ENCODE peak calls at places on chromosomes 6 and 20, in four cellular contexts. One of them, this sample, is unnamed.

GRCh38 chr6:1404713-1405098 is 15.3 kb downstream of the FOXF2 start:
- DNase-seq in psoas muscle: no peak
- DNase-seq in heart left ventricle: no peak
- DNase-seq in epithelial cell of esophagus: no peak
- DNase-seq in this sample: no peak

GRCh38 chr6:113018351-113019151 is 671.4 kb downstream of the RFPL4B start:
- DNase-seq in epithelial cell of esophagus: peak
- DNase-seq in psoas muscle: no peak
- DNase-seq in heart left ventricle: peak
- DNase-seq in this sample: peak

GRCh38 chr20:46122516-46123481 is 4.7 kb downstream of the CD40 start:
- DNase-seq in epithelial cell of esophagus: no peak
- DNase-seq in heart left ventricle: no peak
- DNase-seq in psoas muscle: no peak
- DNase-seq in this sample: no peak

GRCh38 chr6:37779902-37780628 is 39.5 kb upstream of the ZFAND3 start:
- DNase-seq in psoas muscle: no peak
- DNase-seq in epithelial cell of esophagus: no peak
- DNase-seq in heart left ventricle: no peak
- DNase-seq in this sample: no peak

GRCh38 chr6:148157841-148158240 is 184.8 kb upstream of the SASH1 start:
- DNase-seq in epithelial cell of esophagus: no peak
- DNase-seq in psoas muscle: no peak
- DNase-seq in heart left ventricle: no peak
- DNase-seq in this sample: no peak

GRCh38 chr20:58236612-58237317 is 8.3 kb upstream of the ANKRD60 start:
- DNase-seq in epithelial cell of esophagus: peak
- DNase-seq in heart left ventricle: peak
- DNase-seq in psoas muscle: peak
- DNase-seq in this sample: peak

GRCh38 chr20:56974499-56975250 is 291.8 kb downstream of the BMP7 start:
- DNase-seq in epithelial cell of esophagus: peak
- DNase-seq in heart left ventricle: no peak
- DNase-seq in psoas muscle: no peak
- DNase-seq in this sample: no peak

GRCh38 chr6:167668019-167668753 is 158.5 kb upstream of the AFDN start:
- DNase-seq in psoas muscle: no peak
- DNase-seq in heart left ventricle: no peak
- DNase-seq in epithelial cell of esophagus: no peak
- DNase-seq in this sample: no peak

GRCh38 chr6:18264338-18265098 is at the start of gene DEK:
- DNase-seq in epithelial cell of esophagus: peak
- DNase-seq in heart left ventricle: peak
- DNase-seq in psoas muscle: peak
- DNase-seq in this sample: peak

GRCh38 chr6:43772571-43773049 is 2.6 kb downstream of the VEGFA start:
- DNase-seq in psoas muscle: no peak
- DNase-seq in heart left ventricle: peak
- DNase-seq in epithelial cell of esophagus: no peak
- DNase-seq in this sample: no peak

GRCh38 chr6:112665815-112666214 is 318.7 kb downstream of the RFPL4B start:
- DNase-seq in heart left ventricle: no peak
- DNase-seq in psoas muscle: no peak
- DNase-seq in epithelial cell of esophagus: peak
- DNase-seq in this sample: peak

GRCh38 chr6:3382399-3383279 is 74.2 kb downstream of the SLC22A23 start:
- DNase-seq in epithelial cell of esophagus: peak
- DNase-seq in heart left ventricle: no peak
- DNase-seq in psoas muscle: no peak
- DNase-seq in this sample: peak

GRCh38 chr20:8749986-8750385 is 318.9 kb upstream of the PLCB4 start:
- DNase-seq in psoas muscle: no peak
- DNase-seq in epithelial cell of esophagus: peak
- DNase-seq in heart left ventricle: no peak
- DNase-seq in this sample: no peak

GRCh38 chr6:108684809-108685329 is 124.2 kb downstream of the FOXO3 start:
- DNase-seq in psoas muscle: no peak
- DNase-seq in heart left ventricle: no peak
- DNase-seq in epithelial cell of esophagus: no peak
- DNase-seq in this sample: peak

GRCh38 chr6:36616888-36617521 is 22.8 kb downstream of the SRSF3 start:
- DNase-seq in psoas muscle: peak
- DNase-seq in epithelial cell of esophagus: peak
- DNase-seq in heart left ventricle: no peak
- DNase-seq in this sample: no peak

GRCh38 chr6:140344149-140344913 is 969.9 kb upstream of the CITED2 start:
- DNase-seq in psoas muscle: no peak
- DNase-seq in epithelial cell of esophagus: peak
- DNase-seq in heart left ventricle: no peak
- DNase-seq in this sample: peak

GRCh38 chr6:45923831-45924391 is 91.7 kb downstream of the CLIC5 start:
- DNase-seq in heart left ventricle: no peak
- DNase-seq in psoas muscle: no peak
- DNase-seq in epithelial cell of esophagus: peak
- DNase-seq in this sample: no peak

GRCh38 chr6:167474725-167475124 is 149.8 kb downstream of the TTLL2 start:
- DNase-seq in epithelial cell of esophagus: no peak
- DNase-seq in psoas muscle: no peak
- DNase-seq in heart left ventricle: no peak
- DNase-seq in this sample: no peak

GRCh38 chr20:48716086-48716485 is 111.7 kb downstream of the PREX1 start:
- DNase-seq in epithelial cell of esophagus: no peak
- DNase-seq in heart left ventricle: no peak
- DNase-seq in psoas muscle: no peak
- DNase-seq in this sample: no peak

GRCh38 chr6:170306324-170307079 is at the start of gene FAM120B:
- DNase-seq in psoas muscle: peak
- DNase-seq in epithelial cell of esophagus: peak
- DNase-seq in heart left ventricle: peak
- DNase-seq in this sample: peak

GRCh38 chr20:53737404-53738038 is 143.9 kb upstream of the ZNF217 start:
- DNase-seq in epithelial cell of esophagus: peak
- DNase-seq in psoas muscle: no peak
- DNase-seq in heart left ventricle: no peak
- DNase-seq in this sample: no peak

GRCh38 chr6:73566954-73567591 is 46.2 kb upstream of the EEF1A1 start:
- DNase-seq in psoas muscle: peak
- DNase-seq in heart left ventricle: peak
- DNase-seq in epithelial cell of esophagus: peak
- DNase-seq in this sample: peak

GRCh38 chr6:5082487-5083306 is 2.4 kb upstream of the PPP1R3G start:
- DNase-seq in heart left ventricle: no peak
- DNase-seq in psoas muscle: peak
- DNase-seq in epithelial cell of esophagus: peak
- DNase-seq in this sample: peak

GRCh38 chr20:45235995-45236394 is 14.8 kb downstream of the SEMG2 start:
- DNase-seq in heart left ventricle: no peak
- DNase-seq in epithelial cell of esophagus: no peak
- DNase-seq in psoas muscle: no peak
- DNase-seq in this sample: no peak

GRCh38 chr6:68634503-68635411 is at the start of gene ADGRB3:
- DNase-seq in psoas muscle: peak
- DNase-seq in epithelial cell of esophagus: peak
- DNase-seq in heart left ventricle: peak
- DNase-seq in this sample: peak

GRCh38 chr20:4009305-4009704 is 6.1 kb downstream of the RNF24 start:
- DNase-seq in epithelial cell of esophagus: no peak
- DNase-seq in heart left ventricle: no peak
- DNase-seq in psoas muscle: no peak
- DNase-seq in this sample: no peak
- H3K4me3 ChIP-seq in epithelial cell of esophagus: no peak
- H3K4me3 ChIP-seq in heart left ventricle: no peak
- H3K4me3 ChIP-seq in psoas muscle: no peak
- H3K4me3 ChIP-seq in this sample: no peak

GRCh38 chr6:118263929-118264486 is 284.1 kb upstream of the PLN start:
- DNase-seq in epithelial cell of esophagus: peak
- DNase-seq in heart left ventricle: peak
- DNase-seq in psoas muscle: no peak
- DNase-seq in this sample: peak
- TF ChIP-seq CTCF in epithelial cell of esophagus: peak
- TF ChIP-seq CTCF in heart left ventricle: peak
- TF ChIP-seq CTCF in psoas muscle: peak
- TF ChIP-seq CTCF in this sample: peak

DNA sequence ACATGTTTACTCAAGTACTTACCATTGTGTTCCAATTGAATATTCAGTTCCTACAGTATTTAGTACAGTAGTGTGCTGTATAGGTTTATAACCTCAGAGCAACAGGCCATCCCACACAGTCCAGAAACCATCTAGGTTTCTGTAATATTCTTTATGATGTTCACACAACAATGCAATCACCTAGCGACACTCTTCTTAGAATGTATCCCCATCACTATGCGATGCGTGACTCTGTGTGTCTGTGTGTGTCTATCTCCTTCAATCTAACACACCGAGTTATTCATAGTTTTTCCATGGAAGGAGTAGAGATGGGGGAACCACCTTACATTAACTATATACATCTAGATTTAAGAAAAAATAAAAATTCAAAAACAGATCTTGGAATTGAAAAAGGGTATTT is 161.7 kb downstream of the INSM1 start:
- DNase-seq in heart left ventricle: no peak
- DNase-seq in psoas muscle: no peak
- DNase-seq in epithelial cell of esophagus: no peak
- DNase-seq in this sample: no peak
- H3K4me3 ChIP-seq in heart left ventricle: no peak
- H3K4me3 ChIP-seq in psoas muscle: no peak
- H3K4me3 ChIP-seq in epithelial cell of esophagus: no peak
- H3K4me3 ChIP-seq in this sample: no peak

GRCh38 chr6:137370871-137371633 is 123.1 kb downstream of the OLIG3 start:
- DNase-seq in heart left ventricle: no peak
- DNase-seq in psoas muscle: no peak
- DNase-seq in epithelial cell of esophagus: no peak
- DNase-seq in this sample: no peak
- TF ChIP-seq CTCF in heart left ventricle: no peak
- TF ChIP-seq CTCF in psoas muscle: no peak
- TF ChIP-seq CTCF in epithelial cell of esophagus: peak
- TF ChIP-seq CTCF in this sample: no peak

GRCh38 chr6:169034523-169035167 is 219.0 kb downstream of the THBS2 start:
- DNase-seq in epithelial cell of esophagus: no peak
- DNase-seq in psoas muscle: no peak
- DNase-seq in heart left ventricle: no peak
- DNase-seq in this sample: peak
- H3K4me3 ChIP-seq in epithelial cell of esophagus: no peak
- H3K4me3 ChIP-seq in psoas muscle: no peak
- H3K4me3 ChIP-seq in heart left ventricle: no peak
- H3K4me3 ChIP-seq in this sample: peak

GRCh38 chr20:32761831-32762753 is at the start of gene DNMT3B:
- DNase-seq in psoas muscle: peak
- DNase-seq in heart left ventricle: peak
- DNase-seq in epithelial cell of esophagus: peak
- DNase-seq in this sample: peak
- TF ChIP-seq CTCF in psoas muscle: peak
- TF ChIP-seq CTCF in heart left ventricle: no peak
- TF ChIP-seq CTCF in epithelial cell of esophagus: no peak
- TF ChIP-seq CTCF in this sample: no peak

GRCh38 chr6:40983752-40984151 is 55.3 kb downstream of the UNC5CL start:
- DNase-seq in psoas muscle: no peak
- DNase-seq in heart left ventricle: no peak
- DNase-seq in epithelial cell of esophagus: no peak
- DNase-seq in this sample: no peak
- H3K4me3 ChIP-seq in psoas muscle: no peak
- H3K4me3 ChIP-seq in heart left ventricle: no peak
- H3K4me3 ChIP-seq in epithelial cell of esophagus: no peak
- H3K4me3 ChIP-seq in this sample: no peak

This sample was measured in fibroblast of the aortic adventitia.